ENCODE peak calls at places on chromosomes 2 and 18, in four cellular contexts. M is mesenchymal stem cell, I is HepG2, X is neuronal stem cell. Z is an unnamed sample.

GRCh38 chr2:55877101-55877500 is 46.5 kb downstream of the EFEMP1 start:
- DNase-seq in M (no peak), I (no peak), X (no peak), Z (peak; percentile 87)

GRCh38 chr2:96877513-96878159 is 7.8 kb upstream of the SEMA4C start:
- DNase-seq in M (no peak), I (no peak), X (no peak), Z (no peak)

GRCh38 chr2:229921101-229921891 is 513 bp downstream of the TRIP12 start:
- DNase-seq in M (peak; percentile 81), I (peak; percentile 80), X (peak; percentile 46), Z (peak; percentile 85)

GRCh38 chr2:39107156-39107555 is 13.7 kb downstream of the SOS1 start:
- DNase-seq in M (peak; percentile 39), I (no peak), X (no peak), Z (peak; percentile 32)

GRCh38 chr18:9965711-9966624 is 52.2 kb downstream of the VAPA start:
- DNase-seq in M (peak; percentile 40), I (no peak), X (no peak), Z (no peak)

GRCh38 chr2:230164139-230164538 is 55.6 kb downstream of the SP110 start:
- DNase-seq in M (no peak), I (no peak), X (no peak), Z (no peak)

GRCh38 chr2:157523270-157524059 is 79.6 kb upstream of the CYTIP start:
- DNase-seq in M (no peak), I (no peak), X (no peak), Z (no peak)

GRCh38 chr2:202780514-202781021 is 91.0 kb downstream of the ICA1L start:
- DNase-seq in M (peak; percentile 22), I (no peak), X (no peak), Z (no peak)

GRCh38 chr2:239013670-239013960 is 165.7 kb downstream of the TWIST2 start:
- DNase-seq in M (no peak), I (no peak), X (no peak), Z (no peak)

DNA sequence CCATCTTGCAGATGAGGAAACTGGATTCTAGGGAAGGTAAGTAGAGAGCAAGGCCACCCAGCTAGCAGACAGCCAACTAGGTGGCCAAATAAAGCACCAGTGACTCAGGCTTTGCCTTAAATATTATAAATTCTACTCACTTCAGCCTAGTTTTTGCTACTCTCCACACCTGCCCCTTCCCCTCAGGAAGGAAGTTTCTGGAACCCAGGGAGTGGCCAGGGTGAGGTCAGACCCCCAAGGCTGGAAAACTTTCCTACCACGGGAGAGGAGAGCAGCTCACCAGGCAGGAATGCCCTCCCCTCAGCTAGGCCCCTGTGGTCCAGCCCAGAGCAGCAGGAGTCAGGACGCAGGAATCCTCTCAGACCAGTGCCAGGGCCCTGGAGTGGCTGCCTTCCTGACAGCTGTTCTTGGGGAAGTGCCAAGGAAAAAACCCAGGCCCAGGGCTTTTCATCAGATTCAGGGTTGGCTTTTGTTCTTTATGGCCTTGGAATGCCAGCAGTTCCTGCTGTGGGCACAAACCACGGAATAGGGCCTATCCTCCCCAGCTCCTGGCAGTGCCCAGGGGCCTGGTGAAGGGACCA is 5.1 kb upstream of the PAX8 start:
- DNase-seq in M (peak; percentile 90), I (peak; percentile 54), X (no peak), Z (peak; percentile 92)
- H3K4me3 ChIP-seq in M (no peak overlapping the region), I (no peak overlapping the region), X (no peak overlapping the region), Z (peak overlapping the region; percentile 29)

GRCh38 chr2:169082995-169083394 is 13.6 kb downstream of the DHRS9 start:
- DNase-seq in M (no peak), I (no peak), X (no peak), Z (no peak)

GRCh38 chr2:169087757-169088379 is 18.5 kb downstream of the DHRS9 start:
- DNase-seq in M (no peak), I (no peak), X (no peak), Z (no peak)

GRCh38 chr2:169089182-169089581 is 19.8 kb downstream of the DHRS9 start:
- DNase-seq in M (no peak), I (no peak), X (no peak), Z (no peak)

GRCh38 chr2:169090133-169090820 is 20.9 kb downstream of the DHRS9 start:
- DNase-seq in M (no peak), I (peak; percentile 30), X (no peak), Z (peak; percentile 33)

DNA sequence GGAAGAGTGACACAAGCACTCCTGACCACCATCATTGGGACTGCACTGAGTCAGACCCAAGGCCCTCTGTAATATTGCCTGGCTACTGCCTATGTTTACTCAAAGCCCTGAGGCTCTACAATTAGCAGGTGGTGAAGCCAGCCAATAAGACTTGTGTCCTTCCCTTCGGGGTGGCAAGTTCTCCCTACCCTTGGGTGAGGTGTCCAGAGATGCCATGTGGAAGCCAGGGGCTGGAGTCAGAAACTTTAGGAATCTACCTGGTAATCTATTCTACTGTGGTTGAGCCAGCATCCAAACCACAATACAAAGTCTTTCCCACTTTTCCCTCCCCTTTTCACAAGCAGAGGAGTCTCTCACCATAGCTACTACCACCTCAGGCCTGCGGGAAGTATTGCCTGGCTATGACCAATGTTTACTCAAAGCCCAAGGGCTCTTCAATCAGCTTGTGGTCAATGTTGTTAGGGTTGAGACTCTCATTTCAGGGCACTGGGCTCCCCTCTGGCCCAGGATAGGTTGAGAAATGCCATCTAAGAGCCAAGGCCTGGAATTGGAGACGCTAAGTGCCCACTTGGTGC is 17.6 kb downstream of the DHRS9 start:
- DNase-seq in M (no peak), I (no peak), X (no peak), Z (no peak)
- H3K4me1 ChIP-seq in M (peaks cover 1% of the 10 kb centered on the region), I (no peaks in the 10 kb centered on the region), X (no peaks in the 10 kb centered on the region), Z (peaks cover 8% of the 10 kb centered on the region)

DNA sequence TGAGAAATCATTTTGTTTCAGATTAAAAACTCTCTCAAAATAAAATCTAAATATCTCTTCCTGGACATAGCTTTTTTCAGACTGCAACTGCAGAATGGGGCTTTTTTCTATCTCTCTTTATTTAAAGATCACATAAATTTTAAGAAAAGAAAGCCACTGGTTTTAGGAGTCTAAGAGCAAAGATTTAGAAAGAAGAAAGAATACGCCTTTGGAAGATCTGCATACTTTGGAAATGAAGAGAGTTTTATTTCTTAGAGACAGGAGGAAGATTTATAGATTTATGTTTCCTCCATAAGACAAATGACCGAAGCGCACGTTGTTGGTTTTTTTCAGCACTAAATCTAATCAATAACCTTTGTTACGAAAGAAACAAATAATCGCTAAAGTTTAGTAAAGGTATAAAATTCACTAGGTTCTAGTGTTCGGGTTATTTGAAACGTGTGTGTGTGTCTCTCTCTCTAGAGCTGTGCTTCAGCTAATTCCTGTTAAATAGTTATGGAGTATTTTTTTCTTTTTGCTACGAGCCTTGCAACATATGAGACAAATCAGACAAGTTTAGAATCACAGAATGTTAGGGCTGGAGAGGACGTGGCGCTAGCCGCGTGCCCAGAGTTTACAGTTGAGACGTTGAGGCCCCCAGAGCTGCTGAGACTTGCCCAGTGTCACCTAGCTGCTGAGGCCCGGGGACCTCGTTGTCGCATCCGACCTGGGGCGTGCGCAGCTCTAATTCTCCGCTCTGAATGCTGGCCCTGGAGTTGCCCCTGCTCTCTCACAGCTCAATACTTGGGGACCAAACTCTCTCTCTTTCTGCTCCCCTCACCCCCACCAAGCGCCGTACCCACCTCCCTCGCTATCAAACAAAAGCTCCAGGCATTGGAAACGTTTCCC is 69.8 kb downstream of the CTAGE1 start:
- DNase-seq in M (peak; percentile 43), I (no peak), X (peak; percentile 33), Z (peak; percentile 67)
- H3K9ac ChIP-seq in M (peak overlapping the region; percentile 66), I (no peak overlapping the region), X (no peak overlapping the region), Z (peak overlapping the region; percentile 61)

GRCh38 chr2:113276906-113277425 is 1.8 kb downstream of the PAX8 start:
- DNase-seq in M (no peak), I (no peak), X (peak; percentile 48), Z (no peak)
- H3K4me3 ChIP-seq in M (peak overlapping the region; percentile 68), I (no peak overlapping the region), X (no peak overlapping the region), Z (peak overlapping the region; percentile 63)

DNA sequence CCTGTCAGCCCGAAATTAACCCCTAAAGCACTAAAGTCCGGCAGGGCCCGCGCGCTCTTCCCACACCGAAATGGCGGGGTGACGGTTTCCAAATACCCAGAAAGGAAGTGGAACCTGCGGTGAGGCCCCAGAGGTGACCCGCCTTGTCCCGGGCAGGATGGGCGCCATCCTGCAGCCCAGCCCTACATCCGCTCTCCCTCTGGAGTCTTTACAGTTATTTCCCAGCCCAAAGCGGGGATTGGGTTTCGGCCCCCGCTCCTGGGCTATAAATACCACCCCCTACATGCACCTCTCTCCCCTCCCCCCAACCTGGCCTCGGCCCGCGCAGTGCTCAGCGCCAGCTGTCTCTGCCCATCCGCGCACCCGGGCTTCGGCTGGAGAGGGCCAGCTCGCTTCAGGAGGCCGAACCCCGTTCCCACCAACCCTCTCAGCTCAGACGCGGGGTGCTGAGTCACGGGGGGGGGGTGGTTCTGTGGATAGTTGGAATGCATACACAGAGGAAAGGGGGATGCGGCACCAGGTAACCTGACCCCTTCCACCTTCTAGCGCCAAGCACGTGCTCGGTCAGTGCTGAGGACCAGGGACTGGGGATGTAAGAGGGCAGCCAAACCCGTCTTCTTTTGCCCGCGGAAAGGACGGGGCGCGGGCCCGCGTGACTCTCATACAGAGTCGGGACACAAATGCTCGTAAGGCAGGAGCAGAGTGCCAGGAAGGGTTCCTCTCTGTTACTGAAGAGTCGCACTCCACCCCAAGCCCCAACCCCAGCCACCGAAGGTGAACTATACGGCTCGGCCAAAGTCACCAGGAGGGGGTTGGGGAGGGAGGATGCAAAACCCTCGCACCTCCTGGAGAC is at the start of gene TUBA4B:
- DNase-seq in M (peak; percentile 32), I (no peak), X (no peak), Z (peak; percentile 43)
- H3K4me1 ChIP-seq in M (peaks cover 57% of the 10 kb centered on the region), I (peaks cover 63% of the 10 kb centered on the region), X (peaks cover 18% of the 10 kb centered on the region), Z (peaks cover 46% of the 10 kb centered on the region)

GRCh38 chr2:27496357-27497287 is at the start of gene GCKR:
- DNase-seq in M (no peak), I (peak; percentile 85), X (no peak), Z (peak; percentile 27)
- H3K9ac ChIP-seq in M (peak within 1 kb of the TSS; percentile 91), I (peak within 1 kb of the TSS; percentile 74), X (peak within 1 kb of the TSS; percentile 70), Z (peak within 1 kb of the TSS; percentile 88)

GRCh38 chr2:127662937-127663565 is 12.3 kb downstream of the LIMS2 start:
- DNase-seq in M (no peak), I (no peak), X (no peak), Z (no peak)

GRCh38 chr2:127665267-127665893 is 9.9 kb downstream of the LIMS2 start:
- DNase-seq in M (no peak), I (no peak), X (no peak), Z (no peak)

GRCh38 chr2:127664895-127665225 is 10.5 kb downstream of the LIMS2 start:
- DNase-seq in M (no peak), I (no peak), X (no peak), Z (no peak)

GRCh38 chr2:127663566-127664064 is 11.7 kb downstream of the LIMS2 start:
- DNase-seq in M (no peak), I (no peak), X (no peak), Z (no peak)

DNA sequence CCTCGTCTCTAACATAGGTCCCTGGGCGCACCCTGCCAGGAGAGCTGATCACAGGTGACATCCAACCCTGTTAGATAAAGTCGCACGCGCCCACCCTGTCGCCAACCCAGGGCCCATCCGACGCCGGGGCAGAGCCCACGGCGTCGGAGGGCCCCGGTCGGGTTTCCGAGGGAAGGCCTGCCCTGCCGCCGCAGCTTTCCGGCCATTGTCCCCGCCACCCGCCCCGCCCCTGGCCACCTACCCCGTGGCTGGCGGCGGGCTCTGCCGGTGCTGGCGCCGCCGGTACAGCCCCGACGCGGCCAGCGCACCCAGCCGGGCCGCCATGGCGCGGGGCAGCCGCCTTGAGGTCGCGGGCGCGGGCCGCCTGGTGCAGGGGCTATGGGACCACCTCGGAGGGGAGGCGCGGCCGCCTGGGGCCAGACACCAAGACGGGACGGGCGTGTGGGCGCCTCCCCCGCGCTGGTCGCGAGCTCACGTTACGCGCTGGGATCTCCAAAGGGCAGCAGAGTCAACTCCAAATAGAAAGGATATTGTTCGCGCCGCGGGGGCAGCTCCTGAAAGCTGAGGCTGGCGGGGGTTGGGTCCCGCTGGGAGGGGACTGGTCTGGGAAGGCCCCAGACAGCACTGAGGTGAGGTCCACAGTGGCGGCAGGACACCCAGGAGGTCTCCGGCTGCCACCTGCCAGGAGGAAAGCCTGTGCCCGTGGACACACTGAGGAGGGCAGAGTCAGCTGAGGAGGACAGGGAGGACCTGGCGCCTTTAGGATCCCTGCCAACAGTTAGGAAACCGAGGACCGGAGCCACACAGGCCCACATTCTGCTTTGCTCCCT is 11.1 kb downstream of the LIMS2 start:
- DNase-seq in M (no peak), I (no peak), X (no peak), Z (no peak)
- H3K4me3 ChIP-seq in M (no peak overlapping the region), I (no peak overlapping the region), X (no peak overlapping the region), Z (peak overlapping the region; percentile 6)